ENCODE peak calls at places on chromosomes 16 and 17, in eight cellular contexts. One of them, this sample, is unnamed.

GRCh38 chr17:35243459-35244204 is 760 bp downstream of the SLFN5 start:
- DNase-seq in NCI-H1930: no peak
- DNase-seq in nucleus accumbens: no peak
- DNase-seq in smooth muscle cell of the brain vasculature: no peak
- DNase-seq in Kasumi-1: no peak
- DNase-seq in CD8-positive, alpha-beta T cell: peak; percentile 47
- DNase-seq in activated CD4-positive, CD25-positive, alpha-beta regulatory T cell: no peak
- DNase-seq in iris pigment epithelial cell: peak; percentile 76
- DNase-seq in this sample: peak; percentile 77

GRCh38 chr17:79995691-79996090 is 40.0 kb downstream of the TBC1D16 start:
- DNase-seq in NCI-H1930: no peak
- DNase-seq in nucleus accumbens: no peak
- DNase-seq in smooth muscle cell of the brain vasculature: no peak
- DNase-seq in Kasumi-1: no peak
- DNase-seq in CD8-positive, alpha-beta T cell: no peak
- DNase-seq in activated CD4-positive, CD25-positive, alpha-beta regulatory T cell: no peak
- DNase-seq in iris pigment epithelial cell: peak; percentile 8
- DNase-seq in this sample: no peak

GRCh38 chr16:66369055-66369592 is 2.6 kb downstream of the CDH5 start:
- DNase-seq in NCI-H1930: no peak
- DNase-seq in nucleus accumbens: no peak
- DNase-seq in smooth muscle cell of the brain vasculature: no peak
- DNase-seq in Kasumi-1: peak; percentile 60
- DNase-seq in CD8-positive, alpha-beta T cell: no peak
- DNase-seq in activated CD4-positive, CD25-positive, alpha-beta regulatory T cell: no peak
- DNase-seq in iris pigment epithelial cell: no peak
- DNase-seq in this sample: no peak

GRCh38 chr16:10579965-10580918 is at the start of gene EMP2:
- DNase-seq in NCI-H1930: no peak
- DNase-seq in nucleus accumbens: no peak
- DNase-seq in smooth muscle cell of the brain vasculature: no peak
- DNase-seq in Kasumi-1: no peak
- DNase-seq in CD8-positive, alpha-beta T cell: no peak
- DNase-seq in activated CD4-positive, CD25-positive, alpha-beta regulatory T cell: no peak
- DNase-seq in iris pigment epithelial cell: peak; percentile 50
- DNase-seq in this sample: peak; percentile 81

GRCh38 chr17:28174352-28175046 is 132.0 kb downstream of the NLK start:
- DNase-seq in NCI-H1930: no peak
- DNase-seq in nucleus accumbens: no peak
- DNase-seq in smooth muscle cell of the brain vasculature: no peak
- DNase-seq in Kasumi-1: no peak
- DNase-seq in CD8-positive, alpha-beta T cell: peak; percentile 2
- DNase-seq in activated CD4-positive, CD25-positive, alpha-beta regulatory T cell: no peak
- DNase-seq in iris pigment epithelial cell: no peak
- DNase-seq in this sample: no peak

GRCh38 chr16:11232852-11233726 is 22.9 kb downstream of the SOCS1 start:
- DNase-seq in NCI-H1930: no peak
- DNase-seq in nucleus accumbens: no peak
- DNase-seq in smooth muscle cell of the brain vasculature: no peak
- DNase-seq in Kasumi-1: peak; percentile 49
- DNase-seq in CD8-positive, alpha-beta T cell: peak; percentile 76
- DNase-seq in activated CD4-positive, CD25-positive, alpha-beta regulatory T cell: peak; percentile 85
- DNase-seq in iris pigment epithelial cell: no peak
- DNase-seq in this sample: no peak

GRCh38 chr17:77281024-77281903 is 140.5 kb downstream of the SEC14L1 start:
- DNase-seq in NCI-H1930: peak; percentile 62
- DNase-seq in nucleus accumbens: peak; percentile 29
- DNase-seq in smooth muscle cell of the brain vasculature: no peak
- DNase-seq in Kasumi-1: peak; percentile 38
- DNase-seq in CD8-positive, alpha-beta T cell: peak; percentile 47
- DNase-seq in activated CD4-positive, CD25-positive, alpha-beta regulatory T cell: peak; percentile 55
- DNase-seq in iris pigment epithelial cell: peak; percentile 25
- DNase-seq in this sample: peak; percentile 54

GRCh38 chr17:47763913-47764582 is 31.0 kb downstream of the TBX21 start:
- DNase-seq in NCI-H1930: no peak
- DNase-seq in nucleus accumbens: no peak
- DNase-seq in smooth muscle cell of the brain vasculature: no peak
- DNase-seq in Kasumi-1: no peak
- DNase-seq in CD8-positive, alpha-beta T cell: no peak
- DNase-seq in activated CD4-positive, CD25-positive, alpha-beta regulatory T cell: no peak
- DNase-seq in iris pigment epithelial cell: no peak
- DNase-seq in this sample: no peak

GRCh38 chr16:63890723-63891122 is 1231.1 kb downstream of the CDH11 start:
- DNase-seq in NCI-H1930: no peak
- DNase-seq in nucleus accumbens: no peak
- DNase-seq in smooth muscle cell of the brain vasculature: no peak
- DNase-seq in Kasumi-1: no peak
- DNase-seq in CD8-positive, alpha-beta T cell: no peak
- DNase-seq in activated CD4-positive, CD25-positive, alpha-beta regulatory T cell: no peak
- DNase-seq in iris pigment epithelial cell: no peak
- DNase-seq in this sample: no peak

GRCh38 chr16:85520853-85521736 is 92.0 kb upstream of the GSE1 start:
- DNase-seq in NCI-H1930: no peak
- DNase-seq in nucleus accumbens: no peak
- DNase-seq in smooth muscle cell of the brain vasculature: no peak
- DNase-seq in Kasumi-1: no peak
- DNase-seq in CD8-positive, alpha-beta T cell: no peak
- DNase-seq in activated CD4-positive, CD25-positive, alpha-beta regulatory T cell: no peak
- DNase-seq in iris pigment epithelial cell: no peak
- DNase-seq in this sample: no peak

GRCh38 chr16:2194852-2195315 is 1.5 kb downstream of the CASKIN1 start:
- DNase-seq in NCI-H1930: peak; percentile 41
- DNase-seq in nucleus accumbens: no peak
- DNase-seq in smooth muscle cell of the brain vasculature: no peak
- DNase-seq in Kasumi-1: no peak
- DNase-seq in CD8-positive, alpha-beta T cell: peak; percentile 27
- DNase-seq in activated CD4-positive, CD25-positive, alpha-beta regulatory T cell: peak; percentile 26
- DNase-seq in iris pigment epithelial cell: peak; percentile 34
- DNase-seq in this sample: peak; percentile 57

GRCh38 chr17:20201059-20201458 is 191.9 kb downstream of the SPECC1 start:
- DNase-seq in NCI-H1930: no peak
- DNase-seq in nucleus accumbens: no peak
- DNase-seq in smooth muscle cell of the brain vasculature: no peak
- DNase-seq in Kasumi-1: no peak
- DNase-seq in CD8-positive, alpha-beta T cell: no peak
- DNase-seq in activated CD4-positive, CD25-positive, alpha-beta regulatory T cell: no peak
- DNase-seq in iris pigment epithelial cell: no peak
- DNase-seq in this sample: no peak

GRCh38 chr16:66382171-66382965 is 15.9 kb downstream of the CDH5 start:
- DNase-seq in NCI-H1930: no peak
- DNase-seq in nucleus accumbens: no peak
- DNase-seq in smooth muscle cell of the brain vasculature: no peak
- DNase-seq in Kasumi-1: no peak
- DNase-seq in CD8-positive, alpha-beta T cell: no peak
- DNase-seq in activated CD4-positive, CD25-positive, alpha-beta regulatory T cell: no peak
- DNase-seq in iris pigment epithelial cell: peak; percentile 75
- DNase-seq in this sample: no peak

GRCh38 chr16:24318670-24319069 is 62.5 kb downstream of the CACNG3 start:
- DNase-seq in NCI-H1930: no peak
- DNase-seq in nucleus accumbens: no peak
- DNase-seq in smooth muscle cell of the brain vasculature: no peak
- DNase-seq in Kasumi-1: no peak
- DNase-seq in CD8-positive, alpha-beta T cell: no peak
- DNase-seq in activated CD4-positive, CD25-positive, alpha-beta regulatory T cell: no peak
- DNase-seq in iris pigment epithelial cell: no peak
- DNase-seq in this sample: no peak

GRCh38 chr17:43662432-43663141 is 865 bp upstream of the MEOX1 start:
- DNase-seq in NCI-H1930: no peak
- DNase-seq in nucleus accumbens: no peak
- DNase-seq in smooth muscle cell of the brain vasculature: no peak
- DNase-seq in Kasumi-1: no peak
- DNase-seq in CD8-positive, alpha-beta T cell: no peak
- DNase-seq in activated CD4-positive, CD25-positive, alpha-beta regulatory T cell: no peak
- DNase-seq in iris pigment epithelial cell: no peak
- DNase-seq in this sample: no peak

This sample was measured in foreskin fibroblast.